ENCODE peak calls at places on chromosomes 16 and 17, in ten cellular contexts. One of them, this sample, is unnamed.
A peak's percentile ranks its signal among the peaks of the same experiment; 100 is the strongest.

GRCh38 chr16:69693916-69694315 is 32.4 kb downstream of the NQO1 start:
- DNase-seq in cardiac muscle cell: no peak
- DNase-seq in endodermal cell: no peak
- DNase-seq in NCI-H69: no peak
- DNase-seq in NCI-H1092: no peak
- DNase-seq in astrocyte of the spinal cord: no peak
- DNase-seq in lung: no peak
- DNase-seq in Kasumi-1: no peak
- DNase-seq in HEK293T: no peak
- DNase-seq in activated T-cell treated with anti-CD3 and anti-CD28 coated beads, Interleukin-2, amount 50 U/mL, for 4 hours: no peak
- DNase-seq in this sample: no peak

GRCh38 chr17:10870651-10871050 is 32.8 kb upstream of the PIRT start:
- DNase-seq in cardiac muscle cell: no peak
- DNase-seq in endodermal cell: no peak
- DNase-seq in NCI-H69: no peak
- DNase-seq in NCI-H1092: no peak
- DNase-seq in astrocyte of the spinal cord: no peak
- DNase-seq in lung: no peak
- DNase-seq in Kasumi-1: no peak
- DNase-seq in HEK293T: no peak
- DNase-seq in activated T-cell treated with anti-CD3 and anti-CD28 coated beads, Interleukin-2, amount 50 U/mL, for 4 hours: no peak
- DNase-seq in this sample: no peak

GRCh38 chr17:76539631-76540271 is at the start of gene PRCD:
- DNase-seq in cardiac muscle cell: no peak
- DNase-seq in endodermal cell: peak; percentile 75
- DNase-seq in NCI-H69: no peak
- DNase-seq in NCI-H1092: no peak
- DNase-seq in astrocyte of the spinal cord: no peak
- DNase-seq in lung: no peak
- DNase-seq in Kasumi-1: no peak
- DNase-seq in HEK293T: no peak
- DNase-seq in activated T-cell treated with anti-CD3 and anti-CD28 coated beads, Interleukin-2, amount 50 U/mL, for 4 hours: no peak
- DNase-seq in this sample: peak; percentile 66

GRCh38 chr17:73376152-73376551 is 64.4 kb upstream of the CDC42EP4 start:
- DNase-seq in cardiac muscle cell: no peak
- DNase-seq in endodermal cell: no peak
- DNase-seq in NCI-H69: no peak
- DNase-seq in NCI-H1092: no peak
- DNase-seq in astrocyte of the spinal cord: no peak
- DNase-seq in lung: no peak
- DNase-seq in Kasumi-1: no peak
- DNase-seq in HEK293T: no peak
- DNase-seq in activated T-cell treated with anti-CD3 and anti-CD28 coated beads, Interleukin-2, amount 50 U/mL, for 4 hours: no peak
- DNase-seq in this sample: no peak

GRCh38 chr17:17528696-17529652 is 32.8 kb upstream of the RASD1 start:
- DNase-seq in cardiac muscle cell: no peak
- DNase-seq in endodermal cell: no peak
- DNase-seq in NCI-H69: no peak
- DNase-seq in NCI-H1092: no peak
- DNase-seq in astrocyte of the spinal cord: no peak
- DNase-seq in lung: no peak
- DNase-seq in Kasumi-1: no peak
- DNase-seq in HEK293T: no peak
- DNase-seq in activated T-cell treated with anti-CD3 and anti-CD28 coated beads, Interleukin-2, amount 50 U/mL, for 4 hours: no peak
- DNase-seq in this sample: no peak

GRCh38 chr16:3656491-3657468 is 2.3 kb downstream of the DNASE1 start:
- DNase-seq in cardiac muscle cell: no peak
- DNase-seq in endodermal cell: peak; percentile 38
- DNase-seq in NCI-H69: no peak
- DNase-seq in NCI-H1092: no peak
- DNase-seq in astrocyte of the spinal cord: no peak
- DNase-seq in lung: no peak
- DNase-seq in Kasumi-1: no peak
- DNase-seq in HEK293T: no peak
- DNase-seq in activated T-cell treated with anti-CD3 and anti-CD28 coated beads, Interleukin-2, amount 50 U/mL, for 4 hours: no peak
- DNase-seq in this sample: no peak

GRCh38 chr17:273994-274832 is 78.4 kb downstream of the RPH3AL start:
- DNase-seq in cardiac muscle cell: no peak
- DNase-seq in endodermal cell: no peak
- DNase-seq in NCI-H69: no peak
- DNase-seq in NCI-H1092: no peak
- DNase-seq in astrocyte of the spinal cord: no peak
- DNase-seq in lung: no peak
- DNase-seq in Kasumi-1: no peak
- DNase-seq in HEK293T: no peak
- DNase-seq in activated T-cell treated with anti-CD3 and anti-CD28 coated beads, Interleukin-2, amount 50 U/mL, for 4 hours: no peak
- DNase-seq in this sample: no peak

GRCh38 chr17:56903560-56903959 is 10.3 kb downstream of the TRIM25 start:
- DNase-seq in cardiac muscle cell: no peak
- DNase-seq in endodermal cell: no peak
- DNase-seq in NCI-H69: no peak
- DNase-seq in NCI-H1092: no peak
- DNase-seq in astrocyte of the spinal cord: no peak
- DNase-seq in lung: no peak
- DNase-seq in Kasumi-1: no peak
- DNase-seq in HEK293T: no peak
- DNase-seq in activated T-cell treated with anti-CD3 and anti-CD28 coated beads, Interleukin-2, amount 50 U/mL, for 4 hours: no peak
- DNase-seq in this sample: no peak

GRCh38 chr16:66324785-66325184 is 41.7 kb upstream of the CDH5 start:
- DNase-seq in cardiac muscle cell: peak; percentile 48
- DNase-seq in endodermal cell: peak; percentile 88
- DNase-seq in NCI-H69: peak; percentile 74
- DNase-seq in NCI-H1092: peak; percentile 76
- DNase-seq in astrocyte of the spinal cord: no peak
- DNase-seq in lung: no peak
- DNase-seq in Kasumi-1: peak; percentile 17
- DNase-seq in HEK293T: peak; percentile 67
- DNase-seq in activated T-cell treated with anti-CD3 and anti-CD28 coated beads, Interleukin-2, amount 50 U/mL, for 4 hours: no peak
- DNase-seq in this sample: peak; percentile 72

GRCh38 chr16:67781548-67781921 is 24.8 kb downstream of the RANBP10 start:
- DNase-seq in cardiac muscle cell: no peak
- DNase-seq in endodermal cell: no peak
- DNase-seq in NCI-H69: no peak
- DNase-seq in NCI-H1092: no peak
- DNase-seq in astrocyte of the spinal cord: no peak
- DNase-seq in lung: no peak
- DNase-seq in Kasumi-1: peak; percentile 64
- DNase-seq in HEK293T: no peak
- DNase-seq in activated T-cell treated with anti-CD3 and anti-CD28 coated beads, Interleukin-2, amount 50 U/mL, for 4 hours: no peak
- DNase-seq in this sample: no peak

GRCh38 chr17:51351890-51352289 is 91.5 kb downstream of the UTP18 start:
- DNase-seq in cardiac muscle cell: no peak
- DNase-seq in endodermal cell: no peak
- DNase-seq in NCI-H69: no peak
- DNase-seq in NCI-H1092: no peak
- DNase-seq in astrocyte of the spinal cord: peak; percentile 3
- DNase-seq in lung: no peak
- DNase-seq in Kasumi-1: no peak
- DNase-seq in HEK293T: no peak
- DNase-seq in activated T-cell treated with anti-CD3 and anti-CD28 coated beads, Interleukin-2, amount 50 U/mL, for 4 hours: no peak
- DNase-seq in this sample: no peak

GRCh38 chr16:15583526-15583925 is 59.4 kb downstream of the MARF1 start:
- DNase-seq in cardiac muscle cell: no peak
- DNase-seq in endodermal cell: no peak
- DNase-seq in NCI-H69: no peak
- DNase-seq in NCI-H1092: no peak
- DNase-seq in astrocyte of the spinal cord: no peak
- DNase-seq in lung: no peak
- DNase-seq in Kasumi-1: no peak
- DNase-seq in HEK293T: no peak
- DNase-seq in activated T-cell treated with anti-CD3 and anti-CD28 coated beads, Interleukin-2, amount 50 U/mL, for 4 hours: no peak
- DNase-seq in this sample: no peak

GRCh38 chr16:79011282-79011681 is 589.3 kb downstream of the MAF start:
- DNase-seq in cardiac muscle cell: no peak
- DNase-seq in endodermal cell: no peak
- DNase-seq in NCI-H69: no peak
- DNase-seq in NCI-H1092: no peak
- DNase-seq in astrocyte of the spinal cord: no peak
- DNase-seq in lung: no peak
- DNase-seq in Kasumi-1: no peak
- DNase-seq in HEK293T: no peak
- DNase-seq in activated T-cell treated with anti-CD3 and anti-CD28 coated beads, Interleukin-2, amount 50 U/mL, for 4 hours: no peak
- DNase-seq in this sample: no peak

GRCh38 chr16:85424260-85425060 is 188.7 kb upstream of the GSE1 start:
- DNase-seq in cardiac muscle cell: no peak
- DNase-seq in endodermal cell: no peak
- DNase-seq in NCI-H69: peak; percentile 60
- DNase-seq in NCI-H1092: no peak
- DNase-seq in astrocyte of the spinal cord: no peak
- DNase-seq in lung: no peak
- DNase-seq in Kasumi-1: no peak
- DNase-seq in HEK293T: no peak
- DNase-seq in activated T-cell treated with anti-CD3 and anti-CD28 coated beads, Interleukin-2, amount 50 U/mL, for 4 hours: no peak
- DNase-seq in this sample: no peak

GRCh38 chr16:64392456-64392855 is 729.4 kb downstream of the CDH11 start:
- DNase-seq in cardiac muscle cell: no peak
- DNase-seq in endodermal cell: no peak
- DNase-seq in NCI-H69: no peak
- DNase-seq in NCI-H1092: no peak
- DNase-seq in astrocyte of the spinal cord: no peak
- DNase-seq in lung: no peak
- DNase-seq in Kasumi-1: no peak
- DNase-seq in HEK293T: no peak
- DNase-seq in activated T-cell treated with anti-CD3 and anti-CD28 coated beads, Interleukin-2, amount 50 U/mL, for 4 hours: no peak
- DNase-seq in this sample: no peak

GRCh38 chr17:76104140-76104895 is 731 bp upstream of the EXOC7 start:
- DNase-seq in cardiac muscle cell: no peak
- DNase-seq in endodermal cell: peak; percentile 52
- DNase-seq in NCI-H69: no peak
- DNase-seq in NCI-H1092: no peak
- DNase-seq in astrocyte of the spinal cord: no peak
- DNase-seq in lung: no peak
- DNase-seq in Kasumi-1: no peak
- DNase-seq in HEK293T: no peak
- DNase-seq in activated T-cell treated with anti-CD3 and anti-CD28 coated beads, Interleukin-2, amount 50 U/mL, for 4 hours: no peak
- DNase-seq in this sample: peak; percentile 27

GRCh38 chr17:46925185-46925858 is 2.4 kb downstream of the GOSR2 start:
- DNase-seq in cardiac muscle cell: no peak
- DNase-seq in endodermal cell: no peak
- DNase-seq in NCI-H69: no peak
- DNase-seq in NCI-H1092: no peak
- DNase-seq in astrocyte of the spinal cord: no peak
- DNase-seq in lung: no peak
- DNase-seq in Kasumi-1: no peak
- DNase-seq in HEK293T: no peak
- DNase-seq in activated T-cell treated with anti-CD3 and anti-CD28 coated beads, Interleukin-2, amount 50 U/mL, for 4 hours: no peak
- DNase-seq in this sample: no peak

GRCh38 chr16:4556580-4556979 is 440 bp downstream of the C16orf96 start:
- DNase-seq in cardiac muscle cell: no peak
- DNase-seq in endodermal cell: no peak
- DNase-seq in NCI-H69: no peak
- DNase-seq in NCI-H1092: no peak
- DNase-seq in astrocyte of the spinal cord: no peak
- DNase-seq in lung: no peak
- DNase-seq in Kasumi-1: no peak
- DNase-seq in HEK293T: no peak
- DNase-seq in activated T-cell treated with anti-CD3 and anti-CD28 coated beads, Interleukin-2, amount 50 U/mL, for 4 hours: no peak
- DNase-seq in this sample: no peak

GRCh38 chr17:77608431-77608830 is 350.1 kb upstream of the TNRC6C start:
- DNase-seq in cardiac muscle cell: no peak
- DNase-seq in endodermal cell: no peak
- DNase-seq in NCI-H69: no peak
- DNase-seq in NCI-H1092: no peak
- DNase-seq in astrocyte of the spinal cord: no peak
- DNase-seq in lung: no peak
- DNase-seq in Kasumi-1: no peak
- DNase-seq in HEK293T: no peak
- DNase-seq in activated T-cell treated with anti-CD3 and anti-CD28 coated beads, Interleukin-2, amount 50 U/mL, for 4 hours: no peak
- DNase-seq in this sample: no peak

GRCh38 chr17:32492648-32493289 is 6.0 kb downstream of the CDK5R1 start:
- DNase-seq in cardiac muscle cell: no peak
- DNase-seq in endodermal cell: no peak
- DNase-seq in NCI-H69: no peak
- DNase-seq in NCI-H1092: no peak
- DNase-seq in astrocyte of the spinal cord: no peak
- DNase-seq in lung: no peak
- DNase-seq in Kasumi-1: peak; percentile 15
- DNase-seq in HEK293T: no peak
- DNase-seq in activated T-cell treated with anti-CD3 and anti-CD28 coated beads, Interleukin-2, amount 50 U/mL, for 4 hours: no peak
- DNase-seq in this sample: no peak

GRCh38 chr16:49675417-49675816 is 180.5 kb downstream of the ZNF423 start:
- DNase-seq in cardiac muscle cell: no peak
- DNase-seq in endodermal cell: no peak
- DNase-seq in NCI-H69: peak; percentile 11
- DNase-seq in NCI-H1092: no peak
- DNase-seq in astrocyte of the spinal cord: no peak
- DNase-seq in lung: no peak
- DNase-seq in Kasumi-1: no peak
- DNase-seq in HEK293T: no peak
- DNase-seq in activated T-cell treated with anti-CD3 and anti-CD28 coated beads, Interleukin-2, amount 50 U/mL, for 4 hours: no peak
- DNase-seq in this sample: no peak

GRCh38 chr17:77217136-77217535 is 76.4 kb downstream of the SEC14L1 start:
- DNase-seq in cardiac muscle cell: no peak
- DNase-seq in endodermal cell: no peak
- DNase-seq in NCI-H69: no peak
- DNase-seq in NCI-H1092: no peak
- DNase-seq in astrocyte of the spinal cord: no peak
- DNase-seq in lung: no peak
- DNase-seq in Kasumi-1: no peak
- DNase-seq in HEK293T: no peak
- DNase-seq in activated T-cell treated with anti-CD3 and anti-CD28 coated beads, Interleukin-2, amount 50 U/mL, for 4 hours: no peak
- DNase-seq in this sample: no peak

GRCh38 chr16:15613676-15614075 is 29.3 kb downstream of the MARF1 start:
- DNase-seq in cardiac muscle cell: no peak
- DNase-seq in endodermal cell: no peak
- DNase-seq in NCI-H69: no peak
- DNase-seq in NCI-H1092: no peak
- DNase-seq in astrocyte of the spinal cord: no peak
- DNase-seq in lung: no peak
- DNase-seq in Kasumi-1: no peak
- DNase-seq in HEK293T: no peak
- DNase-seq in activated T-cell treated with anti-CD3 and anti-CD28 coated beads, Interleukin-2, amount 50 U/mL, for 4 hours: no peak
- DNase-seq in this sample: peak; percentile 32

This sample was measured in GM23338.